ENCODE peak calls at places on chromosomes 2 and 18, in four cellular contexts. One of them, this sample, is unnamed.

GRCh38 chr2:37586663-37587409 is 84.6 kb downstream of the CDC42EP3 start:
- DNase-seq in tibial nerve: no peak
- DNase-seq in H54: no peak
- DNase-seq in breast epithelium: no peak
- DNase-seq in this sample: no peak

GRCh38 chr2:219277703-219278654 is 1.2 kb upstream of the DNAJB2 start:
- DNase-seq in tibial nerve: peak
- DNase-seq in H54: no peak
- DNase-seq in breast epithelium: peak
- DNase-seq in this sample: peak

GRCh38 chr2:2455151-2455550 is 124.1 kb upstream of the MYT1L start:
- DNase-seq in tibial nerve: no peak
- DNase-seq in H54: no peak
- DNase-seq in breast epithelium: no peak
- DNase-seq in this sample: no peak

GRCh38 chr2:64329848-64330247 is 124.1 kb upstream of the LGALSL start:
- DNase-seq in tibial nerve: no peak
- DNase-seq in H54: no peak
- DNase-seq in breast epithelium: no peak
- DNase-seq in this sample: no peak

GRCh38 chr2:32553829-32554432 is 73.9 kb upstream of the TTC27 start:
- DNase-seq in tibial nerve: no peak
- DNase-seq in H54: peak
- DNase-seq in breast epithelium: no peak
- DNase-seq in this sample: no peak

GRCh38 chr2:45585267-45585861 is 25.7 kb downstream of the SRBD1 start:
- DNase-seq in tibial nerve: no peak
- DNase-seq in H54: no peak
- DNase-seq in breast epithelium: no peak
- DNase-seq in this sample: peak

GRCh38 chr2:42200534-42201227 is 31.5 kb downstream of the EML4 start:
- DNase-seq in tibial nerve: no peak
- DNase-seq in H54: no peak
- DNase-seq in breast epithelium: no peak
- DNase-seq in this sample: no peak

GRCh38 chr2:238493880-238494572 is 67.3 kb downstream of the ASB1 start:
- DNase-seq in tibial nerve: no peak
- DNase-seq in H54: no peak
- DNase-seq in breast epithelium: no peak
- DNase-seq in this sample: no peak

GRCh38 chr2:126637393-126637792 is 18.6 kb upstream of the GYPC start:
- DNase-seq in tibial nerve: no peak
- DNase-seq in H54: no peak
- DNase-seq in breast epithelium: no peak
- DNase-seq in this sample: no peak

GRCh38 chr18:74546751-74547530 is 12.6 kb downstream of the CNDP1 start:
- DNase-seq in tibial nerve: no peak
- DNase-seq in H54: peak
- DNase-seq in breast epithelium: no peak
- DNase-seq in this sample: no peak

GRCh38 chr2:162014751-162015150 is 59.3 kb downstream of the DPP4 start:
- DNase-seq in tibial nerve: no peak
- DNase-seq in H54: no peak
- DNase-seq in breast epithelium: no peak
- DNase-seq in this sample: no peak

GRCh38 chr2:84906900-84907714 is 1.7 kb downstream of the TMSB10 start:
- DNase-seq in tibial nerve: no peak
- DNase-seq in H54: peak
- DNase-seq in breast epithelium: peak
- DNase-seq in this sample: no peak
- TF ChIP-seq POLR2A in tibial nerve: peak
- TF ChIP-seq POLR2A in H54: peak
- TF ChIP-seq POLR2A in breast epithelium: no peak
- TF ChIP-seq POLR2A in this sample: peak

GRCh38 chr18:21704603-21705364 is at the start of gene ABHD3:
- DNase-seq in tibial nerve: peak
- DNase-seq in H54: peak
- DNase-seq in breast epithelium: peak
- DNase-seq in this sample: peak

GRCh38 chr18:21703241-21703820 is 1.2 kb downstream of the ABHD3 start:
- DNase-seq in tibial nerve: no peak
- DNase-seq in H54: no peak
- DNase-seq in breast epithelium: no peak
- DNase-seq in this sample: peak

GRCh38 chr18:21701621-21702020 is 3.0 kb downstream of the ABHD3 start:
- DNase-seq in tibial nerve: no peak
- DNase-seq in H54: no peak
- DNase-seq in breast epithelium: no peak
- DNase-seq in this sample: no peak

GRCh38 chr18:21702602-21703001 is 2.0 kb downstream of the ABHD3 start:
- DNase-seq in tibial nerve: no peak
- DNase-seq in H54: no peak
- DNase-seq in breast epithelium: no peak
- DNase-seq in this sample: no peak

DNA sequence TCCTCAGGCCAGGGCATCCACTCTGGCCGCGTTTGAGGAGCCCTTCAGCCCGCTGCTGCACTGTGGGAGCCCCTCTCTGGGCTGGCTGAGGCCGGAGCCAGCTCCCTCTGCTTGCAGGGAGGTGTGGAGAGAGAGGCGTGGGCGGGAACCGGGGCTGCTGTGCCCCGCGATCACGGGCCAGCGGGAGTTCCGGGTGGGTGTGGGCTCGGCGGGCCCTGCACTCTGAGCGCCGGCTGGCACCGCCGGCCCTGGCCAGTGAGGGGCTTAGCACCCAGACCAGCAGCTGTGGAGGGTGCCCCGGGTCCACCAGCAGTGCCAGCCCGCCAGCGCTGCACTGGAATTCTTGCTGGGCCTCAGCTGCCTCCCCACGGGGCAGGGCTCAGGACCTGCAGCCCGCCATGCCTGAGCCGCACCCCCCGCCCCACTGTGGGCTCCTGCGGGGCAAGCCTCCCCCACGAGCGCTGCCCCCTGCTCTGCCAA is 1.9 kb upstream of the ABHD3 start:
- DNase-seq in tibial nerve: no peak
- DNase-seq in H54: no peak
- DNase-seq in breast epithelium: no peak
- DNase-seq in this sample: peak
- TF ChIP-seq POLR2A in tibial nerve: no peak
- TF ChIP-seq POLR2A in H54: no peak
- TF ChIP-seq POLR2A in breast epithelium: no peak
- TF ChIP-seq POLR2A in this sample: no peak

DNA sequence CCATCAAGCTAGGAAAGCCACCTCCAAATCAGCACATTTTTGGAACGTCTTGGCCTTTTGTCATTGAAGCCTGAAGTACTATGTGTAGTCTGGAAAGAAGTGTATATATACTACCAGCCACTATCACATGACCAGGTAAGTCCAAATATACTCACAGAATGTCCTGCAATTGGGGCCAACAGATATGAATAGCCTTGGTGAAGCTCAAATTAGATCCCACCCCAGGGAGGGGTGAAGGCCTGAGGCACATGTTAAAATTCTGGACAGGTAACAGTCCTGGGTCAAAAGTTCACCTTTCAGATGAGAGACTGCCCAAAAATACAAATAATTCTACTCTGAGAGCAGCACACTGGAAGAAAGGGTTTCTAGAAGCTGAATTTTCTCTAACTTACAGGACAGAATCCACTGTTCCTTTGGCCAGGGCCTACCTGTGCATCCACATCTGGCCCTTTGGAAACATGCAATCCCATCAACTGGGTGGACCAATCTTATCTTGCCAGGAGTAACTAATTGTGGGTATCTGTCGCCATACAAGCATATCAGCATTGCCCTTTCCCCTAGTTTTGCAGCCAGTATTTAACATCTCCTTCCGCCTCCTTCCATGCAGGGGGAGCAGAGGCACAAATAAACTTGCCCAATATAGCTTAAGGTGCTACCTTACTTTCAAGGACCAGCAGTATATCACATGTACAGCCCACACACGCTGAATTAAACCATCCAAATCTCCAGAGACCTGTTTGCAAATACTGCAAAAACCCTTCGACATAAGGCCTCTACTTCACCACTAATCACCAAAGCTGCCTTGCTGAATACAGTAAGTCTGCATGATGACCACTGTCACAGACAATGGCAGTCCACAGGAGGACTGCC is 67.8 kb downstream of the EIF5B start:
- DNase-seq in tibial nerve: no peak
- DNase-seq in H54: no peak
- DNase-seq in breast epithelium: no peak
- DNase-seq in this sample: no peak
- TF ChIP-seq POLR2A in tibial nerve: no peak
- TF ChIP-seq POLR2A in H54: no peak
- TF ChIP-seq POLR2A in breast epithelium: no peak
- TF ChIP-seq POLR2A in this sample: no peak

DNA sequence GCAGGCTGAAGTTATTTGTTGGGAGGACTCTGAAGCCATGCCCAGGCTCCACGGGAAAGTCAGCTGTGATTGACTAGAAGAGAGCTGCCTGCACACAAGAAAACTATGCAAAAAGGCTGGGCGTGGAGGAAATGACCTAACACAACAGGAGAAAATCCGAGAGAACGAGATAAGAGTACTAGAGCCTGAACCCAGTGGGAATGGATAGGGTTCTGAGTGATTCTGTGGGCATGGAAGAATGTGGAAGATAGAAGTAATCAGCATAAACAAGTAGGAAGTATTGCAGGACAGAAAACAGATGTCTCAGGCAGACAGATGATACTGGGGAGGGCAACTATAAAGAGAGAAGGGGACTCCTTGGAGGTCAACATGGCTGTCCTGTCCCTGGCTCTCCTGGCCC is 12.1 kb upstream of the COPS8 start:
- DNase-seq in tibial nerve: no peak
- DNase-seq in H54: peak
- DNase-seq in breast epithelium: no peak
- DNase-seq in this sample: no peak
- TF ChIP-seq POLR2A in tibial nerve: no peak
- TF ChIP-seq POLR2A in H54: no peak
- TF ChIP-seq POLR2A in breast epithelium: no peak
- TF ChIP-seq POLR2A in this sample: no peak

GRCh38 chr2:98608118-98608961 is at the start of the genes COA5 and UNC50:
- DNase-seq in tibial nerve: peak
- DNase-seq in H54: peak
- DNase-seq in breast epithelium: peak
- DNase-seq in this sample: peak
- TF ChIP-seq POLR2A in tibial nerve: peak
- TF ChIP-seq POLR2A in H54: peak
- TF ChIP-seq POLR2A in breast epithelium: peak
- TF ChIP-seq POLR2A in this sample: peak

DNA sequence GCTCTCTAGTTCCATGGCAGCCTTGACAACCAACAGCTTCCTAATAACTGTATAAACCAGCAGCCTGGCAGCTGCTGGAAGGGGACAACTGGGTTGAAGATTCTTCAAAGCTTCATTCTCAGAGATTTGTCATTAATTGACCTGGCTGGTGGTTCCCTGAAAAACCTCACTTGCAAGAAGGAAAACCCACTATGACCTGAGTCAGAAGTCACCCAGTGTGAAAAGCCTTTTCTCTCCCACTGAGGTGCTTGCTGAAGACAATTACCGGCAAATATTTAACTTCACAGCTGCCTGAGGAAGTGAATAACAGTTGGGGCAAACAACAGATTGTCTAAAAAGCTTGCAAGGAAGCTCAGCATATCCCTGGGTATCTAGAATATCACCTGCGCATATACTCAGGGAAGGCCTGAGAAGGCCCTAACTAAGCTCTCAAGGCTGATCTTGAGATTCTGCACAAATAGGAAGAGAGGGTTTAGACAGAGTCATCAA is 49.9 kb downstream of the CRACDL start:
- DNase-seq in tibial nerve: no peak
- DNase-seq in H54: no peak
- DNase-seq in breast epithelium: no peak
- DNase-seq in this sample: no peak
- TF ChIP-seq POLR2A in tibial nerve: no peak
- TF ChIP-seq POLR2A in H54: no peak
- TF ChIP-seq POLR2A in breast epithelium: no peak
- TF ChIP-seq POLR2A in this sample: no peak

DNA sequence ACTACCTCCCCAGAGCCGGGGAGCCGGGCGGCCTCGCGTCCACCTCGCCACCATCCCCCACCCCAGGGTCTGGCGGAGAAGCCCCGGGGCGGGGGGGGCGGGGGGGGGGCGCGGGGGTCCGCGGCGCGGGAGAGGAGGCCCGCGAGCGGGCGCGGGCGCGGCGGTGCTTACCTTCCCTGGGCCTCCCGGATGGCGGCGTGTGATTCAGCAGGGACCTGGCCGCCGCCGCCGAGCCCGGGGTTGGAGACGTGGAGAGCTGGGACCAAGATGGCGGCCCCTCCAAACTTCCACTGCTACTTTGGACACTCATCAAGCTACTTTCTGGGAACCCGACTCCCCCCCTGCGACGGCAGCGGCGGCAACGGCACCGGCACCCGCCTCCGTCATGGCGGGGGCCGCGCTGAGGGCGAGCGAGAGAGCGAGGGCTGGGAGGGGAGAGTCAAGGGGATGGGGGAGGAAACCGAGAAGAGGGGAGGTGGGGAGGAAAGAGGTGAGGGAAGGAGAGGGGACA is 519 bp downstream of the TLK1 start:
- DNase-seq in tibial nerve: peak
- DNase-seq in H54: peak
- DNase-seq in breast epithelium: peak
- DNase-seq in this sample: peak
- TF ChIP-seq POLR2A in tibial nerve: no peak
- TF ChIP-seq POLR2A in H54: no peak
- TF ChIP-seq POLR2A in breast epithelium: no peak
- TF ChIP-seq POLR2A in this sample: peak

GRCh38 chr2:43407826-43408783 is 181.7 kb upstream of the ZFP36L2 start:
- DNase-seq in tibial nerve: no peak
- DNase-seq in H54: no peak
- DNase-seq in breast epithelium: no peak
- DNase-seq in this sample: no peak
- TF ChIP-seq POLR2A in tibial nerve: no peak
- TF ChIP-seq POLR2A in H54: no peak
- TF ChIP-seq POLR2A in breast epithelium: no peak
- TF ChIP-seq POLR2A in this sample: no peak

GRCh38 chr2:71662665-71663394 is 209.5 kb downstream of the DYSF start:
- DNase-seq in tibial nerve: no peak
- DNase-seq in H54: no peak
- DNase-seq in breast epithelium: no peak
- DNase-seq in this sample: no peak
- TF ChIP-seq POLR2A in tibial nerve: no peak
- TF ChIP-seq POLR2A in H54: no peak
- TF ChIP-seq POLR2A in breast epithelium: no peak
- TF ChIP-seq POLR2A in this sample: no peak

GRCh38 chr2:74529357-74530238 is at the start of the genes AUP1 and HTRA2:
- DNase-seq in tibial nerve: peak
- DNase-seq in H54: peak
- DNase-seq in breast epithelium: peak
- DNase-seq in this sample: peak
- TF ChIP-seq POLR2A in tibial nerve: peak
- TF ChIP-seq POLR2A in H54: peak
- TF ChIP-seq POLR2A in breast epithelium: peak
- TF ChIP-seq POLR2A in this sample: peak

This sample was measured in body of pancreas.